ENCODE peak calls at places on chromosomes 12 and 14, in four cellular contexts. F is IMR-90, D is H1, A is H9. Z is an unnamed sample.
A peak's percentile ranks its signal among the peaks of the same experiment; 100 is the strongest.

GRCh38 chr12:132189378-132190011 is 45.2 kb downstream of the NOC4L start:
- DNase-seq in F (peak; percentile 76), D (peak; percentile 84), A (peak; percentile 83), Z (peak; percentile 73)

GRCh38 chr12:13116259-13116658 is 12.8 kb upstream of the GSG1 start:
- DNase-seq in F (no peak), D (no peak), A (no peak), Z (no peak)

GRCh38 chr12:110314308-110314707 is 33.3 kb downstream of the ATP2A2 start:
- DNase-seq in F (peak; percentile 92), D (no peak), A (no peak), Z (no peak)

GRCh38 chr12:115507951-115508722 is 769.4 kb downstream of the MED13L start:
- DNase-seq in F (no peak), D (peak; percentile 79), A (peak; percentile 97), Z (peak; percentile 98)

GRCh38 chr14:61479746-61480502 is 158.5 kb downstream of the PRKCH start:
- DNase-seq in F (peak; percentile 66), D (no peak), A (no peak), Z (no peak)

GRCh38 chr14:75425443-75425842 is 2.4 kb upstream of the JDP2 start:
- DNase-seq in F (peak; percentile 17), D (no peak), A (no peak), Z (peak; percentile 59)

GRCh38 chr12:111121840-111122239 is 201.5 kb upstream of the MYL2 start:
- DNase-seq in F (no peak), D (no peak), A (no peak), Z (peak; percentile 47)

GRCh38 chr14:63134801-63135200 is 69.4 kb upstream of the RHOJ start:
- DNase-seq in F (peak; percentile 35), D (no peak), A (no peak), Z (peak; percentile 52)

GRCh38 chr12:78146365-78146772 is 315.7 kb downstream of the NAV3 start:
- DNase-seq in F (peak; percentile 62), D (no peak), A (no peak), Z (peak; percentile 24)

GRCh38 chr12:112198120-112198733 is 72.9 kb downstream of the TRAFD1 start:
- DNase-seq in F (peak; percentile 51), D (peak; percentile 82), A (peak; percentile 90), Z (peak; percentile 89)

GRCh38 chr14:76576047-76576741 is 185.1 kb upstream of the VASH1 start:
- DNase-seq in F (peak; percentile 1), D (no peak), A (no peak), Z (no peak)

GRCh38 chr14:75022655-75023054 is 19.9 kb downstream of the EIF2B2 start:
- DNase-seq in F (no peak), D (no peak), A (peak; percentile 40), Z (peak; percentile 59)

GRCh38 chr12:111216387-111217159 is 152.3 kb downstream of the PHETA1 start:
- DNase-seq in F (no peak), D (no peak), A (no peak), Z (peak; percentile 21)

GRCh38 chr12:111404362-111405148 is 1.2 kb upstream of the SH2B3 start:
- DNase-seq in F (no peak), D (no peak), A (peak; percentile 85), Z (peak; percentile 92)

GRCh38 chr12:101855364-101855884 is 22.0 kb upstream of the DRAM1 start:
- DNase-seq in F (peak; percentile 69), D (no peak), A (no peak), Z (no peak)

GRCh38 chr14:96051642-96052540 is 12.7 kb downstream of the C14orf132 start:
- DNase-seq in F (peak; percentile 8), D (peak; percentile 58), A (peak; percentile 63), Z (peak; percentile 73)

GRCh38 chr14:96038920-96039632 is at the start of gene C14orf132:
- DNase-seq in F (peak; percentile 48), D (peak; percentile 80), A (peak; percentile 70), Z (peak; percentile 66)

GRCh38 chr14:34297786-34298520 is 164.1 kb downstream of the SPTSSA start:
- DNase-seq in F (no peak), D (no peak), A (no peak), Z (no peak)

GRCh38 chr14:95480887-95481226 is 35.6 kb downstream of the SYNE3 start:
- DNase-seq in F (no peak), D (no peak), A (peak; percentile 49), Z (no peak)

GRCh38 chr12:64699504-64700115 is 59.6 kb downstream of the GNS start:
- DNase-seq in F (no peak), D (no peak), A (no peak), Z (no peak)

GRCh38 chr14:56482306-56482705 is 97.3 kb upstream of the TMEM260 start:
- DNase-seq in F (peak; percentile 9), D (peak; percentile 64), A (peak; percentile 79), Z (peak; percentile 73)

GRCh38 chr12:104213952-104214351 is 1.6 kb upstream of the TXNRD1 start:
- DNase-seq in F (peak; percentile 96), D (peak; percentile 6), A (no peak), Z (no peak)

GRCh38 chr12:23055004-23055403 is 430.0 kb downstream of the ETNK1 start:
- DNase-seq in F (peak; percentile 7), D (peak; percentile 71), A (peak; percentile 74), Z (peak; percentile 84)

GRCh38 chr12:26704684-26705475 is 128.1 kb downstream of the ITPR2 start:
- DNase-seq in F (peak; percentile 47), D (no peak), A (no peak), Z (peak; percentile 47)

GRCh38 chr12:17588968-17589367 is 501.0 kb downstream of the RERGL start:
- DNase-seq in F (no peak), D (no peak), A (peak; percentile 64), Z (peak; percentile 80)

GRCh38 chr14:100213956-100214767 is 24.8 kb upstream of the YY1 start:
- DNase-seq in F (peak; percentile 37), D (peak; percentile 92), A (peak; percentile 96), Z (peak; percentile 96)

GRCh38 chr12:95200128-95200973 is 16.9 kb downstream of the FGD6 start:
- DNase-seq in F (no peak), D (no peak), A (no peak), Z (no peak)

GRCh38 chr12:131863711-131864396 is 30.6 kb upstream of the ULK1 start:
- DNase-seq in F (no peak), D (no peak), A (peak; percentile 52), Z (peak; percentile 48)

GRCh38 chr14:59067135-59067894 is 121.2 kb upstream of the DAAM1 start:
- DNase-seq in F (peak; percentile 17), D (no peak), A (no peak), Z (peak; percentile 4)

GRCh38 chr12:108802666-108803036 is 54.7 kb downstream of the SSH1 start:
- DNase-seq in F (peak; percentile 45), D (no peak), A (no peak), Z (no peak)

GRCh38 chr12:108800591-108800990 is 56.8 kb downstream of the SSH1 start:
- DNase-seq in F (peak; percentile 67), D (no peak), A (no peak), Z (no peak)

GRCh38 chr12:108799528-108800243 is 57.7 kb downstream of the SSH1 start:
- DNase-seq in F (no peak), D (no peak), A (no peak), Z (no peak)

GRCh38 chr12:108803428-108804105 is 53.8 kb downstream of the SSH1 start:
- DNase-seq in F (peak; percentile 94), D (peak; percentile 76), A (peak; percentile 79), Z (peak; percentile 86)

GRCh38 chr12:108801736-108802665 is 55.4 kb downstream of the SSH1 start:
- DNase-seq in F (peak; percentile 83), D (peak; percentile 70), A (peak; percentile 96), Z (peak; percentile 100)
- H3K9ac ChIP-seq in F (peak overlapping the region; percentile 69), D (peak overlapping the region; percentile 36), A (no peak overlapping the region), Z (peak overlapping the region; percentile 52)

GRCh38 chr12:6451348-6452244 is at the start of gene TAPBPL:
- DNase-seq in F (peak; percentile 75), D (peak; percentile 73), A (peak; percentile 73), Z (peak; percentile 74)
- H2BK15ac ChIP-seq in F (peak within 1 kb of the TSS; percentile 64), D (peak within 1 kb of the TSS; percentile 81), A (no peak within 1 kb of the TSS), Z (no peak within 1 kb of the TSS)

DNA sequence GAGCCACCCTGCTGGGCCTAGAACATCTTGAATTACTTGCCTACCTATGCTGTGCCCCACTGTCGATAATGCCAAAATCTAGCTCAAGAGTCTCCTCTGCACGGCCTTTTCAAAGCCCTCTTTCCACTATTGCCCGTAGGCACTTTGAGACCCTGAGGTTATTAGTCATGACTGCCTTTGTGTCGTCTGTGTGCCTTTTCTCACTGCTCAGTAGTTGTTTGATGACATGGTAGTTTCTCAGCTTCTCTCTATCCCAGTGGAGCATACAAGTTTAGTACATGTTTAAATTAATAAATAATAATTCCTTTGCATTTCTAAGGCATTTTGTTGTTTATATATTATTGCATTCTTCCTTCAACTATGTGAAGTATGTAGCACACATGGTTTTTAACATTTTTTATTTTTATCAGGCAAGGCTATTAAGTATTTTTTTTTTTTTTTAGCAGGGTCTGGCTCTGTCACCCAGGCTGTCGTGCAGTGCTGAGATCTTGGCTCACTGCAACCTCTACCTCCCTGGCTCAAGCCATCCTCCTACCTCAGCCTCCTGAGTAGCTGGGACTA is 458.1 kb downstream of the PCNX1 start:
- DNase-seq in F (peak; percentile 56), D (no peak), A (no peak), Z (no peak)
- H3K9ac ChIP-seq in F (no peak overlapping the region), D (no peak overlapping the region), A (no peak overlapping the region), Z (no peak overlapping the region)

GRCh38 chr12:61915420-61915819 is 344.8 kb upstream of the USP15 start:
- DNase-seq in F (no peak), D (no peak), A (no peak), Z (no peak)
- H2BK15ac ChIP-seq in F (no peak overlapping the region), D (peak overlapping the region; percentile 63), A (no peak overlapping the region), Z (no peak overlapping the region)

GRCh38 chr12:108827941-108828340 is 29.4 kb downstream of the SSH1 start:
- DNase-seq in F (no peak), D (no peak), A (no peak), Z (no peak)

GRCh38 chr12:108826115-108826806 is 31.1 kb downstream of the SSH1 start:
- DNase-seq in F (peak; percentile 97), D (no peak), A (no peak), Z (peak; percentile 51)

GRCh38 chr12:108823804-108824203 is 33.6 kb downstream of the SSH1 start:
- DNase-seq in F (no peak), D (no peak), A (no peak), Z (peak; percentile 55)

GRCh38 chr12:108826807-108827721 is 30.3 kb downstream of the SSH1 start:
- DNase-seq in F (peak; percentile 60), D (no peak), A (no peak), Z (no peak)

DNA sequence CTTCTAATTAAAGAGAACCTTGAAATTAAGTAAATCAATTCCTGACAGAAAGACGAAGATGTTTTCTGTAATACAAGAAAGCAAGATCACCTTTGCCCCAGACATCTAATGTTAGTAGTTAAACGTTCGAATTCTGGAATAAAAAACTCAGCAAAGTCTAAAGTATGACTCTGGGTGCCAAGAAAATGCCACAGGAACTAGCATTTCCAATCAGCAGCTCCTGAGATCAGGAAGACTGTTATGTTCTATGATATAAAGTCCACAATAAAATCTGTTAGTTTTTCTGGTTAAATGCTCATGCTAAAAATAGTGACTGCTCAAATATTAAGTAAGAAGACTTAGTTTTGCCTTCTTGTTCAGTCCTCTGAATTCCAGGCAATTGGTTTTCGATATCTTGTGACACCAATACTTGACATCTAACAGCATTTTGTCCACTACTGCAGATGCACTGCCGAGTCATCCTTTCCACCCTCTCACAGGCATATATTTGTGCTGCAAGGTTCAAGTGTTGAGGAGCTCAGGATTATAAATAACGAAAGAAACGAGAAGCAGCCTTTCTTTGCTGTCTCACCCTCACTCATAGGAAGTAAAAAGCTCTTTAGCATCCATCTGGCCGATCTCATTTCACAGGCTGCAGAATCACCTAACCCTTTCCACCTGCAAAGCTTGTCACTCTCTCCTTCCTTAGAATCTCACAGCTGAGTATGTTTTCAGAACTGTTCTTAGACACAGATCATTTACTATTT is 32.0 kb downstream of the SSH1 start:
- DNase-seq in F (peak; percentile 76), D (no peak), A (no peak), Z (no peak)
- H3K9ac ChIP-seq in F (peak overlapping the region; percentile 94), D (no peak overlapping the region), A (no peak overlapping the region), Z (no peak overlapping the region)

GRCh38 chr14:101505216-101505970 is 55.9 kb upstream of the DIO3 start:
- DNase-seq in F (no peak), D (no peak), A (peak; percentile 14), Z (no peak)
- H2BK15ac ChIP-seq in F (no peak overlapping the region), D (no peak overlapping the region), A (no peak overlapping the region), Z (no peak overlapping the region)

Z was measured in mesendoderm.